ENCODE peak calls at places on chromosomes 16 and 17, in five cellular contexts. T, E, G, K and N are unnamed samples.

GRCh38 chr17:64781394-64781793 is 119.3 kb upstream of the SMURF2 start:
- DNase-seq in T (no peak), G (peak; percentile 81), K (peak; percentile 52), E (peak; percentile 35), N (peak; percentile 68)

GRCh38 chr17:82985973-82986372 is 93.4 kb upstream of the METRNL start:
- DNase-seq in E (peak; percentile 46), G (no peak), T (no peak), K (peak; percentile 60), N (peak; percentile 32)

GRCh38 chr16:710500-711075 is 4.3 kb upstream of the METRN start:
- DNase-seq in T (no peak), K (no peak), G (no peak), E (no peak), N (no peak)

GRCh38 chr17:79988163-79988971 is 47.3 kb downstream of the TBC1D16 start:
- DNase-seq in G (no peak), T (no peak), E (no peak), K (no peak), N (no peak)

GRCh38 chr17:17108681-17109049 is 66.4 kb downstream of the MPRIP start:
- DNase-seq in G (no peak), T (no peak), K (no peak), E (no peak), N (no peak)

GRCh38 chr17:40312131-40312731 is 3.3 kb downstream of the RARA start:
- DNase-seq in K (no peak), T (no peak), G (no peak), E (no peak), N (no peak)

GRCh38 chr16:16021988-16022682 is 72.7 kb downstream of the ABCC1 start:
- DNase-seq in E (no peak), K (peak; percentile 84), G (no peak), T (no peak), N (no peak)

GRCh38 chr16:48432136-48432535 is 46.9 kb upstream of the SIAH1 start:
- DNase-seq in G (no peak), E (no peak), T (no peak), K (no peak), N (no peak)

GRCh38 chr17:15436399-15437369 is 30.7 kb downstream of the CDRT4 start:
- DNase-seq in K (no peak), E (no peak), T (no peak), G (peak; percentile 71), N (no peak)